ENCODE peak calls at places on chromosomes 12 and 14, in seven cellular contexts. R is heart left ventricle; D is stimulated activated naive CD8-positive, alpha-beta T cell treated with anti-CD3 and anti-CD28 coated beads, Interleukin-15, amount 100 ng/mL, for 72 hours; K is activated naive CD4-positive, alpha-beta T cell treated with anti-CD3 and anti-CD28 coated beads, Interleukin-2, amount 50 U/mL, for 72 hours; Z is CD8-positive, alpha-beta T cell; T is A549; W is HCT116. U is an unnamed sample.

GRCh38 chr12:1473418-1473817 is 121.0 kb downstream of the FBXL14 start:
- ATAC-seq in R (no peak), K (peak; percentile 69), D (peak; percentile 82), Z (peak; percentile 64), W (no peak), T (no peak), U (peak; percentile 36)

GRCh38 chr14:33516898-33517436 is 433.9 kb downstream of the EGLN3 start:
- ATAC-seq in Z (no peak), T (no peak), W (no peak), K (no peak), R (no peak), D (no peak), U (no peak)

GRCh38 chr12:114636723-114637480 is 47.1 kb downstream of the TBX3 start:
- ATAC-seq in W (peak; percentile 73), T (peak; percentile 83), Z (no peak), R (no peak), K (no peak), D (no peak), U (no peak)

GRCh38 chr14:100261621-100262020 is 22.7 kb downstream of the YY1 start:
- ATAC-seq in D (peak; percentile 92), T (no peak), R (no peak), K (peak; percentile 87), Z (no peak), W (no peak), U (no peak)

GRCh38 chr12:132459270-132459669 is 30.7 kb upstream of the FBRSL1 start:
- ATAC-seq in Z (no peak), T (peak; percentile 21), K (no peak), W (no peak), R (no peak), D (no peak), U (no peak)

GRCh38 chr12:10397311-10397710 is 7.5 kb upstream of the KLRK1 start:
- ATAC-seq in K (no peak), Z (no peak), D (peak; percentile 76), W (no peak), T (no peak), R (no peak), U (no peak)

GRCh38 chr12:102504280-102504679 is 23.9 kb upstream of the IGF1 start:
- ATAC-seq in R (no peak), K (no peak), T (no peak), W (no peak), D (no peak), Z (no peak), U (no peak)

GRCh38 chr12:67211029-67211428 is 58.1 kb upstream of the CAND1 start:
- ATAC-seq in T (no peak), D (no peak), W (no peak), R (no peak), K (no peak), Z (no peak), U (no peak)

GRCh38 chr12:126312457-126312856 is 1247.2 kb downstream of the AACS start:
- ATAC-seq in D (no peak), Z (no peak), R (no peak), T (no peak), K (no peak), W (no peak), U (no peak)

GRCh38 chr14:101072945-101073597 is 169.5 kb upstream of the RTL1 start:
- ATAC-seq in W (peak; percentile 99), R (no peak), K (peak; percentile 86), D (peak; percentile 13), Z (no peak), T (peak; percentile 98), U (peak; percentile 81)

GRCh38 chr12:97275261-97276197 is 187.1 kb upstream of the RMST start:
- ATAC-seq in R (no peak), Z (no peak), T (no peak), D (peak; percentile 9), W (no peak), K (no peak), U (no peak)

GRCh38 chr12:56029666-56030293 is 8.9 kb downstream of the IKZF4 start:
- ATAC-seq in K (no peak), W (peak; percentile 88), T (peak; percentile 96), D (peak; percentile 24), R (no peak), Z (peak; percentile 41), U (peak; percentile 54)

GRCh38 chr12:15522574-15523187 is 200.4 kb downstream of the PTPRO start:
- ATAC-seq in Z (no peak), K (no peak), D (no peak), R (no peak), W (peak; percentile 54), T (peak; percentile 66), U (no peak)

GRCh38 chr12:7161811-7162210 is 27.7 kb upstream of the PEX5 start:
- ATAC-seq in W (no peak), D (no peak), T (peak; percentile 5), R (no peak), Z (no peak), K (no peak), U (no peak)

GRCh38 chr12:47721431-47721973 is 3.8 kb downstream of the ENDOU start:
- ATAC-seq in R (no peak), K (peak; percentile 57), W (no peak), D (peak; percentile 83), T (no peak), Z (peak; percentile 44), U (no peak)

GRCh38 chr12:7079826-7080125 is 12.5 kb downstream of the C1R start:
- ATAC-seq in D (no peak), K (no peak), Z (no peak), W (no peak), T (peak; percentile 79), R (no peak), U (no peak)

GRCh38 chr12:80264891-80265290 is 165.6 kb downstream of the OTOGL start:
- ATAC-seq in R (no peak), D (no peak), K (no peak), W (no peak), T (no peak), Z (no peak), U (no peak)

GRCh38 chr12:122031342-122032216 is 9.9 kb downstream of the BCL7A start:
- ATAC-seq in K (peak; percentile 75), Z (peak; percentile 80), T (peak; percentile 95), D (peak; percentile 65), R (no peak), W (peak; percentile 95), U (no peak)

GRCh38 chr14:74493343-74494261 is at the start of gene ISCA2:
- ATAC-seq in D (peak; percentile 96), W (peak; percentile 90), Z (peak; percentile 91), R (peak; percentile 98), K (peak; percentile 94), T (peak; percentile 97), U (peak; percentile 97)

GRCh38 chr14:69669375-69669774 is 58.0 kb downstream of the SUSD6 start:
- ATAC-seq in Z (no peak), D (no peak), R (no peak), W (no peak), T (no peak), K (no peak), U (no peak)

GRCh38 chr14:33551963-33552362 is 398.9 kb downstream of the EGLN3 start:
- ATAC-seq in Z (no peak), D (no peak), T (no peak), W (no peak), R (no peak), K (no peak), U (no peak)

GRCh38 chr14:20143911-20144310 is 5.3 kb downstream of the OR4N5 start:
- ATAC-seq in W (peak; percentile 60), Z (no peak), D (no peak), K (no peak), T (peak; percentile 83), R (no peak), U (no peak)

GRCh38 chr12:108119126-108119973 is 9.7 kb upstream of the WSCD2 start:
- ATAC-seq in Z (no peak), D (no peak), W (no peak), T (no peak), K (no peak), R (no peak), U (peak; percentile 86)

GRCh38 chr12:54038760-54039414 is 6.0 kb downstream of the HOXC5 start:
- ATAC-seq in K (no peak), Z (no peak), T (no peak), W (no peak), R (no peak), D (no peak), U (no peak)

GRCh38 chr14:100556936-100557505 is 30.2 kb downstream of the BEGAIN start:
- ATAC-seq in Z (no peak), K (no peak), R (no peak), W (peak; percentile 17), D (no peak), T (no peak), U (no peak)

GRCh38 chr14:51020024-51020710 is 74.7 kb downstream of the TRIM9 start:
- ATAC-seq in Z (no peak), K (no peak), W (no peak), T (no peak), D (no peak), R (no peak), U (peak; percentile 39)

GRCh38 chr12:93122089-93122488 is 193.0 kb upstream of the EEA1 start:
- ATAC-seq in K (no peak), W (no peak), Z (no peak), R (no peak), D (no peak), T (peak; percentile 47), U (no peak)

GRCh38 chr12:52148541-52149181 is 43.2 kb downstream of the KRT80 start:
- ATAC-seq in K (no peak), W (peak; percentile 53), T (peak; percentile 46), D (no peak), Z (no peak), R (no peak), U (no peak)

GRCh38 chr12:51185171-51185717 is 12.3 kb upstream of the TFCP2 start:
- ATAC-seq in W (no peak), R (no peak), T (no peak), Z (no peak), K (no peak), D (no peak), U (no peak)

GRCh38 chr12:132132609-132133430 is 11.3 kb downstream of the DDX51 start:
- ATAC-seq in Z (no peak), R (no peak), T (peak; percentile 8), D (peak; percentile 29), W (no peak), K (no peak), U (peak; percentile 37)